ENCODE peak calls at places on chromosomes 7 and 10, in six cellular contexts. One of them, this sample, is unnamed.

GRCh38 chr10:14477408-14477710 is 146.6 kb upstream of the FRMD4A start:
- DNase-seq in stimulated activated CD8-positive, alpha-beta memory T cell treated with anti-CD3 and anti-CD28 coated beads, Interleukin-12 subunit alpha, Interleukin-12 subunit beta, amount 100 ng/mL, for 4 hours: no peak
- DNase-seq in HEK293T: no peak
- DNase-seq in activated CD4-positive, CD25-positive, alpha-beta regulatory T cell: no peak
- DNase-seq in NCI-H345: no peak
- DNase-seq in H7: no peak
- DNase-seq in this sample: no peak

GRCh38 chr7:115127399-115128021 is 205.6 kb downstream of the MDFIC start:
- DNase-seq in NCI-H345: no peak
- DNase-seq in H7: no peak
- DNase-seq in stimulated activated CD8-positive, alpha-beta memory T cell treated with anti-CD3 and anti-CD28 coated beads, Interleukin-12 subunit alpha, Interleukin-12 subunit beta, amount 100 ng/mL, for 4 hours: no peak
- DNase-seq in activated CD4-positive, CD25-positive, alpha-beta regulatory T cell: no peak
- DNase-seq in HEK293T: no peak
- DNase-seq in this sample: no peak

GRCh38 chr10:98433881-98434732 is 12.6 kb downstream of the HPS1 start:
- DNase-seq in activated CD4-positive, CD25-positive, alpha-beta regulatory T cell: no peak
- DNase-seq in HEK293T: no peak
- DNase-seq in stimulated activated CD8-positive, alpha-beta memory T cell treated with anti-CD3 and anti-CD28 coated beads, Interleukin-12 subunit alpha, Interleukin-12 subunit beta, amount 100 ng/mL, for 4 hours: no peak
- DNase-seq in H7: peak
- DNase-seq in NCI-H345: no peak
- DNase-seq in this sample: peak

GRCh38 chr10:74539317-74539716 is 287.1 kb upstream of the KAT6B start:
- DNase-seq in stimulated activated CD8-positive, alpha-beta memory T cell treated with anti-CD3 and anti-CD28 coated beads, Interleukin-12 subunit alpha, Interleukin-12 subunit beta, amount 100 ng/mL, for 4 hours: no peak
- DNase-seq in H7: no peak
- DNase-seq in NCI-H345: no peak
- DNase-seq in activated CD4-positive, CD25-positive, alpha-beta regulatory T cell: no peak
- DNase-seq in HEK293T: no peak
- DNase-seq in this sample: no peak

GRCh38 chr7:150357277-150357676 is 11.3 kb upstream of the REPIN1 start:
- DNase-seq in H7: peak
- DNase-seq in activated CD4-positive, CD25-positive, alpha-beta regulatory T cell: no peak
- DNase-seq in NCI-H345: no peak
- DNase-seq in stimulated activated CD8-positive, alpha-beta memory T cell treated with anti-CD3 and anti-CD28 coated beads, Interleukin-12 subunit alpha, Interleukin-12 subunit beta, amount 100 ng/mL, for 4 hours: peak
- DNase-seq in HEK293T: no peak
- DNase-seq in this sample: peak

GRCh38 chr10:24952701-24953349 is 419 bp upstream of the PRTFDC1 start:
- DNase-seq in activated CD4-positive, CD25-positive, alpha-beta regulatory T cell: peak
- DNase-seq in NCI-H345: peak
- DNase-seq in H7: no peak
- DNase-seq in HEK293T: peak
- DNase-seq in stimulated activated CD8-positive, alpha-beta memory T cell treated with anti-CD3 and anti-CD28 coated beads, Interleukin-12 subunit alpha, Interleukin-12 subunit beta, amount 100 ng/mL, for 4 hours: peak
- DNase-seq in this sample: peak

GRCh38 chr7:32299133-32299702 is 191.0 kb downstream of the LSM5 start:
- DNase-seq in NCI-H345: no peak
- DNase-seq in stimulated activated CD8-positive, alpha-beta memory T cell treated with anti-CD3 and anti-CD28 coated beads, Interleukin-12 subunit alpha, Interleukin-12 subunit beta, amount 100 ng/mL, for 4 hours: no peak
- DNase-seq in HEK293T: peak
- DNase-seq in activated CD4-positive, CD25-positive, alpha-beta regulatory T cell: no peak
- DNase-seq in H7: peak
- DNase-seq in this sample: no peak

GRCh38 chr10:59057350-59057749 is 119.1 kb upstream of the PHYHIPL start:
- DNase-seq in H7: no peak
- DNase-seq in stimulated activated CD8-positive, alpha-beta memory T cell treated with anti-CD3 and anti-CD28 coated beads, Interleukin-12 subunit alpha, Interleukin-12 subunit beta, amount 100 ng/mL, for 4 hours: no peak
- DNase-seq in HEK293T: no peak
- DNase-seq in NCI-H345: no peak
- DNase-seq in activated CD4-positive, CD25-positive, alpha-beta regulatory T cell: no peak
- DNase-seq in this sample: no peak

GRCh38 chr7:15049157-15049556 is 146.6 kb upstream of the DGKB start:
- DNase-seq in activated CD4-positive, CD25-positive, alpha-beta regulatory T cell: no peak
- DNase-seq in H7: no peak
- DNase-seq in NCI-H345: no peak
- DNase-seq in HEK293T: no peak
- DNase-seq in stimulated activated CD8-positive, alpha-beta memory T cell treated with anti-CD3 and anti-CD28 coated beads, Interleukin-12 subunit alpha, Interleukin-12 subunit beta, amount 100 ng/mL, for 4 hours: no peak
- DNase-seq in this sample: no peak

GRCh38 chr10:118057351-118057750 is 10.6 kb upstream of the RAB11FIP2 start:
- DNase-seq in H7: peak
- DNase-seq in HEK293T: no peak
- DNase-seq in activated CD4-positive, CD25-positive, alpha-beta regulatory T cell: no peak
- DNase-seq in NCI-H345: no peak
- DNase-seq in stimulated activated CD8-positive, alpha-beta memory T cell treated with anti-CD3 and anti-CD28 coated beads, Interleukin-12 subunit alpha, Interleukin-12 subunit beta, amount 100 ng/mL, for 4 hours: no peak
- DNase-seq in this sample: no peak

GRCh38 chr7:157610671-157611295 is 274.0 kb downstream of the DNAJB6 start:
- DNase-seq in H7: no peak
- DNase-seq in NCI-H345: no peak
- DNase-seq in HEK293T: no peak
- DNase-seq in activated CD4-positive, CD25-positive, alpha-beta regulatory T cell: no peak
- DNase-seq in stimulated activated CD8-positive, alpha-beta memory T cell treated with anti-CD3 and anti-CD28 coated beads, Interleukin-12 subunit alpha, Interleukin-12 subunit beta, amount 100 ng/mL, for 4 hours: no peak
- DNase-seq in this sample: no peak

GRCh38 chr7:139985811-139986210 is 76.9 kb downstream of the PARP12 start:
- DNase-seq in H7: no peak
- DNase-seq in stimulated activated CD8-positive, alpha-beta memory T cell treated with anti-CD3 and anti-CD28 coated beads, Interleukin-12 subunit alpha, Interleukin-12 subunit beta, amount 100 ng/mL, for 4 hours: no peak
- DNase-seq in HEK293T: no peak
- DNase-seq in NCI-H345: no peak
- DNase-seq in activated CD4-positive, CD25-positive, alpha-beta regulatory T cell: no peak
- DNase-seq in this sample: no peak

GRCh38 chr10:110067960-110068770 is 60.4 kb downstream of the ADD3 start:
- DNase-seq in activated CD4-positive, CD25-positive, alpha-beta regulatory T cell: no peak
- DNase-seq in stimulated activated CD8-positive, alpha-beta memory T cell treated with anti-CD3 and anti-CD28 coated beads, Interleukin-12 subunit alpha, Interleukin-12 subunit beta, amount 100 ng/mL, for 4 hours: no peak
- DNase-seq in H7: no peak
- DNase-seq in HEK293T: peak
- DNase-seq in NCI-H345: no peak
- DNase-seq in this sample: no peak

GRCh38 chr7:157469181-157470016 is 132.6 kb downstream of the DNAJB6 start:
- DNase-seq in stimulated activated CD8-positive, alpha-beta memory T cell treated with anti-CD3 and anti-CD28 coated beads, Interleukin-12 subunit alpha, Interleukin-12 subunit beta, amount 100 ng/mL, for 4 hours: no peak
- DNase-seq in H7: peak
- DNase-seq in HEK293T: no peak
- DNase-seq in activated CD4-positive, CD25-positive, alpha-beta regulatory T cell: no peak
- DNase-seq in NCI-H345: no peak
- DNase-seq in this sample: no peak

GRCh38 chr7:34748244-34749039 is 90.4 kb downstream of the NPSR1 start:
- DNase-seq in NCI-H345: peak
- DNase-seq in H7: no peak
- DNase-seq in stimulated activated CD8-positive, alpha-beta memory T cell treated with anti-CD3 and anti-CD28 coated beads, Interleukin-12 subunit alpha, Interleukin-12 subunit beta, amount 100 ng/mL, for 4 hours: no peak
- DNase-seq in HEK293T: no peak
- DNase-seq in activated CD4-positive, CD25-positive, alpha-beta regulatory T cell: no peak
- DNase-seq in this sample: no peak